ENCODE peak calls at places on chromosome 19, in seven cellular contexts. One of them, this sample, is unnamed.

GRCh38 chr19:2375341-2376121 is 15.5 kb downstream of the TMPRSS9 start:
- DNase-seq in breast epithelium: no peak
- DNase-seq in activated T-cell treated with anti-CD3 and anti-CD28 coated beads for 1 hour: no peak
- DNase-seq in Caco-2: no peak
- DNase-seq in non-pigmented ciliary epithelial cell: no peak
- DNase-seq in HT1080: no peak
- DNase-seq in memory B cell: no peak
- DNase-seq in this sample: no peak

GRCh38 chr19:36449059-36449670 is 30.7 kb upstream of the ZFP82 start:
- DNase-seq in breast epithelium: no peak
- DNase-seq in activated T-cell treated with anti-CD3 and anti-CD28 coated beads for 1 hour: no peak
- DNase-seq in Caco-2: no peak
- DNase-seq in non-pigmented ciliary epithelial cell: no peak
- DNase-seq in HT1080: no peak
- DNase-seq in memory B cell: no peak
- DNase-seq in this sample: no peak

GRCh38 chr19:1825909-1826556 is 14.0 kb upstream of the ATP8B3 start:
- DNase-seq in breast epithelium: peak
- DNase-seq in activated T-cell treated with anti-CD3 and anti-CD28 coated beads for 1 hour: peak
- DNase-seq in Caco-2: peak
- DNase-seq in non-pigmented ciliary epithelial cell: no peak
- DNase-seq in HT1080: peak
- DNase-seq in memory B cell: peak
- DNase-seq in this sample: peak

GRCh38 chr19:55220525-55220924 is 8.0 kb downstream of the TMEM86B start:
- DNase-seq in breast epithelium: no peak
- DNase-seq in activated T-cell treated with anti-CD3 and anti-CD28 coated beads for 1 hour: no peak
- DNase-seq in Caco-2: peak
- DNase-seq in non-pigmented ciliary epithelial cell: no peak
- DNase-seq in HT1080: no peak
- DNase-seq in memory B cell: no peak
- DNase-seq in this sample: no peak

GRCh38 chr19:22606212-22606553 is 27.9 kb upstream of the ZNF492 start:
- DNase-seq in breast epithelium: no peak
- DNase-seq in activated T-cell treated with anti-CD3 and anti-CD28 coated beads for 1 hour: no peak
- DNase-seq in Caco-2: no peak
- DNase-seq in non-pigmented ciliary epithelial cell: no peak
- DNase-seq in HT1080: no peak
- DNase-seq in memory B cell: no peak
- DNase-seq in this sample: no peak

GRCh38 chr19:38361633-38362075 is 12.7 kb upstream of the PSMD8 start:
- DNase-seq in breast epithelium: peak
- DNase-seq in activated T-cell treated with anti-CD3 and anti-CD28 coated beads for 1 hour: peak
- DNase-seq in Caco-2: peak
- DNase-seq in non-pigmented ciliary epithelial cell: no peak
- DNase-seq in HT1080: no peak
- DNase-seq in memory B cell: peak
- DNase-seq in this sample: no peak

GRCh38 chr19:40612831-40613668 is 11.9 kb downstream of the LTBP4 start:
- DNase-seq in breast epithelium: no peak
- DNase-seq in activated T-cell treated with anti-CD3 and anti-CD28 coated beads for 1 hour: peak
- DNase-seq in Caco-2: peak
- DNase-seq in non-pigmented ciliary epithelial cell: no peak
- DNase-seq in HT1080: no peak
- DNase-seq in memory B cell: peak
- DNase-seq in this sample: no peak

GRCh38 chr19:40740747-40741146 is 9.5 kb downstream of the ACTMAP start:
- DNase-seq in breast epithelium: no peak
- DNase-seq in activated T-cell treated with anti-CD3 and anti-CD28 coated beads for 1 hour: no peak
- DNase-seq in Caco-2: no peak
- DNase-seq in non-pigmented ciliary epithelial cell: no peak
- DNase-seq in HT1080: no peak
- DNase-seq in memory B cell: no peak
- DNase-seq in this sample: peak

GRCh38 chr19:10961763-10962536 is 1.1 kb downstream of the SMARCA4 start:
- DNase-seq in breast epithelium: no peak
- DNase-seq in activated T-cell treated with anti-CD3 and anti-CD28 coated beads for 1 hour: peak
- DNase-seq in Caco-2: no peak
- DNase-seq in non-pigmented ciliary epithelial cell: no peak
- DNase-seq in HT1080: no peak
- DNase-seq in memory B cell: no peak
- DNase-seq in this sample: no peak

GRCh38 chr19:42422576-42423461 is 4.4 kb downstream of the LIPE start:
- DNase-seq in breast epithelium: no peak
- DNase-seq in activated T-cell treated with anti-CD3 and anti-CD28 coated beads for 1 hour: peak
- DNase-seq in Caco-2: peak
- DNase-seq in non-pigmented ciliary epithelial cell: no peak
- DNase-seq in HT1080: no peak
- DNase-seq in memory B cell: peak
- DNase-seq in this sample: peak

GRCh38 chr19:31118292-31118925 is 230.8 kb downstream of the TSHZ3 start:
- DNase-seq in breast epithelium: no peak
- DNase-seq in activated T-cell treated with anti-CD3 and anti-CD28 coated beads for 1 hour: no peak
- DNase-seq in Caco-2: no peak
- DNase-seq in non-pigmented ciliary epithelial cell: no peak
- DNase-seq in HT1080: no peak
- DNase-seq in memory B cell: no peak
- DNase-seq in this sample: no peak

GRCh38 chr19:45960595-45961235 is 12.9 kb downstream of the NOVA2 start:
- DNase-seq in breast epithelium: no peak
- DNase-seq in activated T-cell treated with anti-CD3 and anti-CD28 coated beads for 1 hour: no peak
- DNase-seq in Caco-2: peak
- DNase-seq in non-pigmented ciliary epithelial cell: no peak
- DNase-seq in HT1080: no peak
- DNase-seq in memory B cell: no peak
- DNase-seq in this sample: no peak

GRCh38 chr19:39497850-39498261 is 891 bp upstream of the DLL3 start:
- DNase-seq in breast epithelium: no peak
- DNase-seq in activated T-cell treated with anti-CD3 and anti-CD28 coated beads for 1 hour: no peak
- DNase-seq in Caco-2: peak
- DNase-seq in non-pigmented ciliary epithelial cell: no peak
- DNase-seq in HT1080: peak
- DNase-seq in memory B cell: no peak
- DNase-seq in this sample: peak

GRCh38 chr19:13027031-13027430 is 31.8 kb downstream of the NFIX start:
- DNase-seq in breast epithelium: no peak
- DNase-seq in activated T-cell treated with anti-CD3 and anti-CD28 coated beads for 1 hour: no peak
- DNase-seq in Caco-2: no peak
- DNase-seq in non-pigmented ciliary epithelial cell: no peak
- DNase-seq in HT1080: no peak
- DNase-seq in memory B cell: no peak
- DNase-seq in this sample: no peak

GRCh38 chr19:42254083-42254849 is 662 bp downstream of the ERF start:
- DNase-seq in breast epithelium: peak
- DNase-seq in activated T-cell treated with anti-CD3 and anti-CD28 coated beads for 1 hour: peak
- DNase-seq in Caco-2: peak
- DNase-seq in non-pigmented ciliary epithelial cell: no peak
- DNase-seq in HT1080: peak
- DNase-seq in memory B cell: peak
- DNase-seq in this sample: peak

GRCh38 chr19:1672038-1672768 is 19.8 kb upstream of the TCF3 start:
- DNase-seq in breast epithelium: no peak
- DNase-seq in activated T-cell treated with anti-CD3 and anti-CD28 coated beads for 1 hour: peak
- DNase-seq in Caco-2: peak
- DNase-seq in non-pigmented ciliary epithelial cell: no peak
- DNase-seq in HT1080: no peak
- DNase-seq in memory B cell: peak
- DNase-seq in this sample: no peak

GRCh38 chr19:13995878-13996765 is 10.0 kb downstream of the RFX1 start:
- DNase-seq in breast epithelium: no peak
- DNase-seq in activated T-cell treated with anti-CD3 and anti-CD28 coated beads for 1 hour: no peak
- DNase-seq in Caco-2: no peak
- DNase-seq in non-pigmented ciliary epithelial cell: no peak
- DNase-seq in HT1080: no peak
- DNase-seq in memory B cell: no peak
- DNase-seq in this sample: no peak

GRCh38 chr19:18300930-18301717 is 19.7 kb upstream of the JUND start:
- DNase-seq in breast epithelium: no peak
- DNase-seq in activated T-cell treated with anti-CD3 and anti-CD28 coated beads for 1 hour: no peak
- DNase-seq in Caco-2: peak
- DNase-seq in non-pigmented ciliary epithelial cell: no peak
- DNase-seq in HT1080: peak
- DNase-seq in memory B cell: no peak
- DNase-seq in this sample: no peak

GRCh38 chr19:18650468-18651001 is 13.7 kb downstream of the KLHL26 start:
- DNase-seq in breast epithelium: no peak
- DNase-seq in activated T-cell treated with anti-CD3 and anti-CD28 coated beads for 1 hour: no peak
- DNase-seq in Caco-2: no peak
- DNase-seq in non-pigmented ciliary epithelial cell: no peak
- DNase-seq in HT1080: no peak
- DNase-seq in memory B cell: no peak
- DNase-seq in this sample: no peak

This sample was measured in amygdala.